ENCODE peak calls at places on chromosome 13, in nine cellular contexts. P is Peyer's patch, J is IMR-90, E is breast epithelium, B is heart left ventricle, U is tibial nerve, H is A549, X is HepG2, M is uterus. F is an unnamed sample.

GRCh38 chr13:30718661-30719520 is 16.5 kb upstream of the ALOX5AP start:
- DNase-seq in P (no peak), J (peak), E (no peak), B (no peak), U (no peak), H (peak), X (peak), M (no peak), F (no peak)

GRCh38 chr13:95698047-95698749 is 21.3 kb downstream of the DNAJC3 start:
- DNase-seq in P (no peak), J (peak), E (no peak), B (no peak), U (no peak), H (no peak), X (no peak), M (no peak), F (no peak)

GRCh38 chr13:108534728-108535127 is 94.7 kb upstream of the MYO16 start:
- DNase-seq in P (no peak), J (no peak), E (no peak), B (no peak), U (no peak), H (no peak), X (no peak), M (no peak), F (no peak)

GRCh38 chr13:102225892-102226291 is 176.0 kb downstream of the FGF14 start:
- DNase-seq in P (no peak), J (no peak), E (no peak), B (no peak), U (no peak), H (no peak), X (no peak), M (no peak), F (no peak)

GRCh38 chr13:27038323-27038722 is 133.3 kb downstream of the USP12 start:
- DNase-seq in P (no peak), J (peak), E (no peak), B (no peak), U (no peak), H (peak), X (no peak), M (no peak), F (no peak)

GRCh38 chr13:56015919-56016318 is 1124.8 kb upstream of the PRR20A start:
- DNase-seq in P (no peak), J (no peak), E (no peak), B (no peak), U (no peak), H (no peak), X (no peak), M (no peak), F (no peak)

GRCh38 chr13:22589880-22590279 is 590.9 kb upstream of the SGCG start:
- DNase-seq in P (no peak), J (no peak), E (no peak), B (no peak), U (no peak), H (no peak), X (no peak), M (no peak), F (no peak)

GRCh38 chr13:43377149-43377548 is 353.8 kb downstream of the DNAJC15 start:
- DNase-seq in P (no peak), J (peak), E (no peak), B (no peak), U (no peak), H (no peak), X (no peak), M (no peak), F (peak)

GRCh38 chr13:78060966-78061365 is 142.3 kb upstream of the EDNRB start:
- DNase-seq in P (no peak), J (no peak), E (no peak), B (no peak), U (no peak), H (no peak), X (no peak), M (no peak), F (no peak)

GRCh38 chr13:72150502-72150901 is 283.5 kb upstream of the DACH1 start:
- DNase-seq in P (no peak), J (no peak), E (no peak), B (no peak), U (no peak), H (no peak), X (no peak), M (no peak), F (no peak)

GRCh38 chr13:26837997-26838396 is 77.4 kb upstream of the GPR12 start:
- DNase-seq in P (no peak), J (no peak), E (no peak), B (no peak), U (no peak), H (no peak), X (no peak), M (no peak), F (no peak)

GRCh38 chr13:90105276-90105675 is 1242.2 kb upstream of the MIR17HG start:
- DNase-seq in P (no peak), J (no peak), E (no peak), B (no peak), U (no peak), H (no peak), X (no peak), M (no peak), F (no peak)

GRCh38 chr13:40026174-40026585 is 370.7 kb downstream of the COG6 start:
- DNase-seq in P (no peak), J (peak), E (no peak), B (no peak), U (no peak), H (no peak), X (no peak), M (no peak), F (no peak)

GRCh38 chr13:48580185-48580803 is 47.4 kb upstream of the RCBTB2 start:
- DNase-seq in P (no peak), J (peak), E (peak), B (no peak), U (peak), H (peak), X (peak), M (peak), F (no peak)

GRCh38 chr13:48949566-48950506 is 25.9 kb upstream of the FNDC3A start:
- DNase-seq in P (no peak), J (no peak), E (no peak), B (no peak), U (no peak), H (no peak), X (no peak), M (no peak), F (no peak)

GRCh38 chr13:42014119-42014518 is 34.3 kb upstream of the DGKH start:
- DNase-seq in P (no peak), J (no peak), E (no peak), B (no peak), U (no peak), H (no peak), X (no peak), M (no peak), F (no peak)

GRCh38 chr13:99357149-99357596 is 50.0 kb upstream of the GPR183 start:
- DNase-seq in P (no peak), J (peak), E (no peak), B (no peak), U (no peak), H (no peak), X (no peak), M (no peak), F (no peak)
- TF ChIP-seq POLR2A in P (no peak), J (no peak), E (no peak), B (no peak), U (no peak), H (no peak), X (no peak), M (no peak), F (no peak)

DNA sequence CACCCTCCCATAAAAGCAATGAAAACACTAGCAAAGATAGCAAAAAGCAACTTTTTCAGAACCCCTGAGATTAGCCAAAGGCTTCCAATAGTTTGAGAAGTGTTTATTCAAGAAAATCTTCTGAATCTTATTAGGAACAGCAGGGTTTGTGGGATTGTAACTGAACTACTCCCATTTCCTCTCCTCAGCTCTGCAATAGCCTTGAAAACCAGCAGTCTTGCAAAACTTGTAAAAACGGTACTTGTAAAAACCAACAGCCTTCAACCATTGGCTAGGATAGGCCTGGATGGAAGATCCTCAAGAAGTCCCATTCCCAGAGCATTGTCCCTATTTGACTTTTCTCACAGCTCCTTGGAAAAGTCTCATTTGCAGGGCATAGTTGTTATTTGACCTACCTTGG is 12.1 kb downstream of the RNASEH2B start:
- DNase-seq in P (no peak), J (no peak), E (no peak), B (no peak), U (no peak), H (no peak), X (no peak), M (no peak), F (no peak)
- H3K27ac ChIP-seq in P (no peak), J (no peak), E (no peak), B (no peak), U (no peak), H (no peak), X (no peak), M (no peak), F (no peak)

DNA sequence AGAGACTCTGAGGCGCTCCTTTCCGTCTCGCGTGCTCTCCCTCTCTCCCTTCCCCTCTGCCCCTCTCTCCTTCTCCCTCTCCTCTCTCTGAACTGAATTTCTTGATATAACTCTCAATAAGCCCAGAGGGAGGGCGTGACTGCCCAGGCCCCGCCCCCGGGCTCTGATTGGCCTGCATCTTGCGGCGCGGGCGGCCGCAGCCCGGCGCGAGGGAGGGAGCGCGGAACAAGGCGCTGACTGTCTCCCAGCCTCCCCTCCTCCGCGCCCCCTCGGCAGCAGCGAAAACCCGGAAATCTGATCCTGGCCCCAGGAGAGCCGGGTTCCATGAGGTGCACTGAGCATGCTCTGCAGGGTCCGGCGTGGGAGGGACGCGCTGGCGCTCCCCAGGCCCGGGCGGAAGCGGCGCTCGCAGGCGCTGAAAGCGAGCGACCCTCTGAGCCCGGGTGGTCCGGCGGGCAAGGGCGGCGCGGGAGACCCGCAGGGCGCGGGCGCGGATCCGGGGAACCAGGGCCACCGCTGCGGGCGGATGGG is at the start of gene PCDH9:
- DNase-seq in P (peak), J (peak), E (peak), B (peak), U (peak), H (peak), X (peak), M (peak), F (peak)
- TF ChIP-seq POLR2A in P (peak), J (peak), E (no peak), B (peak), U (peak), H (peak), X (peak), M (peak), F (no peak)

DNA sequence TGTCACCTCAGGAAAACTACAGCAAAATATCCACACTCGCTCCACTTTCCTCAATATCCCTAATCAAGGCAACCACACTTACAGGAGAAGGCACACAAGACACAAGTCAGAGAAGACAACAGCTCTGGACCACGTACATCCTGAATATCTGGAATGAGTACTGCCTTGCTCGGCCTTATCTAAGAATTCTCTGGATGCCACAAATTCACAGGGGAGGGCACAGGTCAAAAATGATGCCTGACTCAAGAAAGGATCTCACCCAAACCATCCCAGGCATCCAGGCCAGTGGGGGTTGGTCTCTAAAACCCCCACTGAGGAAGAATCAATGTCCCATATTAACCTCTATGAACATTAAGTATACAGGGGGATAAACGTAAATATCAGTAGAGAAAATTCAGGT is 29.9 kb downstream of the ATP7B start:
- DNase-seq in P (no peak), J (no peak), E (no peak), B (no peak), U (no peak), H (no peak), X (peak), M (no peak), F (no peak)
- H3K27ac ChIP-seq in P (no peak), J (no peak), E (no peak), B (peak), U (no peak), H (no peak), X (no peak), M (no peak), F (no peak)

GRCh38 chr13:44692173-44692713 is 116.1 kb upstream of the TSC22D1 start:
- DNase-seq in P (no peak), J (peak), E (no peak), B (no peak), U (no peak), H (peak), X (no peak), M (no peak), F (peak)
- TF ChIP-seq POLR2A in P (no peak), J (peak), E (no peak), B (no peak), U (no peak), H (peak), X (no peak), M (no peak), F (no peak)

DNA sequence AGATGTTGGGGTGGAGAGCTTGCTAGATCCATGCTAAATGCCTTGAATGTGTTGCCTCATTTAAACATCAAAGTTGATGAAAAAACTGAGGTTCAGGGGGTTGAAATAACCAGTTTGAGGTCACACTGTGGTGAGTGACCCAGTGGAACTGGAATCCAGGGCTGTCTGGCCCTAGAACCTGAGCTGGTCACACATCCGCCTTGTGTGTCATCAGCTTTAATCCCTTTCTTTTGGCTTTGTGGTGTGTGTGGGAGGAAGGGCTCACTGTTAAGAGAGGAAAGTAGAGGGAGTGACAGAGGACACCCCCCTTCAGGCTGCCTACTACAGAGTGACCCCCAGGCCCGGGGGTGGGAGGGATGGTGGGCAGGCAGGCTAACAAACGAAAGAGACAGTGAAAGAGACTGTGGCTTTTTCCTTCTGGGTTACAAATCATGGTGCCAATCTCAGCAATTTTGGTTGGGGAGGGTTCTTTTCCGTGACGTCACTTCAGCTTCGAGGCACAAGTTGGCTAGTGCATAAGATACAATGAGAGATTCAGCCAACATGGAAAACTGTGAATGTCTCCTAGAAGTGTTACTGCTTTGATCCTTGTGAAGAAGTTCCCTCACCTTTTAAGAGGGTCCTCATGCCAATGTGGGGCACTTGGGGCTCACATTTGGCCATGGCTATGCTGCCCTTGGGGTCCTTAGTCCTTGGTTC is 164.9 kb downstream of the DLEU7 start:
- DNase-seq in P (no peak), J (peak), E (no peak), B (no peak), U (no peak), H (no peak), X (no peak), M (no peak), F (no peak)
- H3K27ac ChIP-seq in P (no peak), J (no peak), E (peak), B (no peak), U (peak), H (no peak), X (no peak), M (no peak), F (peak)